ENCODE peak calls at places on chromosomes 16 and 17, in nine cellular contexts. C, X, K, O, M, A, B, P and H are unnamed samples.

GRCh38 chr17:50186661-50187402 is 14.6 kb downstream of the COL1A1 start:
- DNase-seq in X (no peak), K (no peak), O (no peak), B (no peak), C (no peak), M (no peak), P (no peak), A (peak), H (no peak)

GRCh38 chr16:6926762-6927161 is 405.9 kb upstream of the RBFOX1 start:
- DNase-seq in M (no peak), B (no peak), P (no peak), A (no peak), O (no peak), C (no peak), X (no peak), K (peak), H (no peak)

GRCh38 chr17:17722081-17722905 is 41.0 kb downstream of the RAI1 start:
- DNase-seq in P (no peak), M (no peak), B (no peak), X (no peak), O (no peak), C (peak), A (no peak), K (peak), H (no peak)

GRCh38 chr17:7219812-7220592 is at the start of the genes ACADVL and DLG4:
- DNase-seq in O (peak), M (peak), C (peak), X (peak), P (peak), K (peak), A (peak), B (peak), H (peak)

GRCh38 chr16:85401370-85401916 is 211.7 kb upstream of the GSE1 start:
- DNase-seq in B (no peak), A (no peak), M (no peak), K (peak), X (no peak), P (peak), C (peak), O (no peak), H (no peak)

GRCh38 chr16:86490859-86491642 is 19.3 kb upstream of the FOXF1 start:
- DNase-seq in X (no peak), K (no peak), C (no peak), O (no peak), P (no peak), M (no peak), B (no peak), A (peak), H (no peak)

GRCh38 chr17:81601525-81602120 is 35.3 kb downstream of the NPLOC4 start:
- DNase-seq in M (peak), P (no peak), B (peak), C (no peak), K (peak), A (peak), X (peak), O (peak), H (peak)

GRCh38 chr16:49465661-49466528 is 92.3 kb downstream of the C16orf78 start:
- DNase-seq in O (no peak), M (no peak), X (no peak), P (no peak), C (no peak), B (no peak), K (peak), A (no peak), H (no peak)

GRCh38 chr16:84788968-84789371 is 30.8 kb upstream of the CRISPLD2 start:
- DNase-seq in C (no peak), A (peak), X (no peak), P (no peak), O (no peak), K (no peak), B (no peak), M (no peak), H (no peak)

GRCh38 chr17:28518578-28518977 is 12.4 kb downstream of the FOXN1 start:
- DNase-seq in A (no peak), O (no peak), M (no peak), B (no peak), K (no peak), P (no peak), X (no peak), C (no peak), H (no peak)

GRCh38 chr17:28521296-28522085 is 15.3 kb downstream of the FOXN1 start:
- DNase-seq in M (no peak), P (no peak), A (no peak), X (no peak), C (no peak), B (no peak), K (peak), O (no peak), H (no peak)

GRCh38 chr17:28519236-28519635 is 13.1 kb downstream of the FOXN1 start:
- DNase-seq in A (no peak), M (no peak), P (no peak), B (no peak), X (no peak), O (no peak), C (no peak), K (no peak), H (no peak)

GRCh38 chr17:28523186-28523585 is 17.0 kb downstream of the FOXN1 start:
- DNase-seq in X (no peak), K (no peak), B (no peak), M (no peak), P (no peak), C (no peak), A (no peak), O (no peak), H (no peak)

DNA sequence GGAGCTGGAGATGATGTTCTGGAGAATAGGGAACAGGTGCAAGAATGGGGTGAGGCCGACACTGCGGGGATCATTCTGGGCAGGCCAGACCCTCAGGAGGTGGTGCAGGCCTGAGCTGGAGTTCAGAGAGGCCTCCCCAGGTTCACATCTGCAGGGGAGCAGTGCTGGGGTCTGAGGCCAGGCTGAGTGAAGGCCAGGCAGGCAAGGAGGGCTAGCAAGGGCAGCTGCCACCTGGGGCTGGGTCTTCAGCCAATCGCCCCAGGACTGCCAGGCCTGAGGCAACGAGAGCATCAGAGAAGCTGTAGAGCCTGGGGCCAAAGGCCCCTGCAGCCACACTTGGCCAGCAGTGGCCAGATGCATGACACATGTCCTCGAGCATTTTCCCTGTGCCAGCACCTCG is 14.5 kb downstream of the FOXN1 start:
- DNase-seq in K (no peak), O (no peak), P (no peak), A (no peak), M (no peak), X (no peak), B (no peak), C (no peak), H (no peak)
- TF ChIP-seq CTCF in K (no peak), O (no peak), P (no peak), A (no peak), M (no peak), X (no peak), B (no peak), C (no peak), H (no peak)

GRCh38 chr16:88753600-88753999 is 31.4 kb downstream of the PIEZO1 start:
- DNase-seq in X (no peak), C (no peak), O (no peak), A (no peak), M (no peak), P (no peak), B (no peak), K (no peak), H (no peak)

GRCh38 chr16:88754109-88754911 is 30.7 kb downstream of the PIEZO1 start:
- DNase-seq in M (no peak), O (peak), P (no peak), A (no peak), X (no peak), B (no peak), K (no peak), C (no peak), H (no peak)

GRCh38 chr16:88753191-88753590 is 31.8 kb downstream of the PIEZO1 start:
- DNase-seq in K (no peak), M (no peak), X (no peak), B (no peak), P (no peak), C (no peak), O (no peak), A (no peak), H (no peak)

GRCh38 chr16:88755745-88756443 is 29.1 kb downstream of the PIEZO1 start:
- DNase-seq in X (no peak), K (no peak), B (no peak), M (no peak), A (no peak), O (peak), P (no peak), C (no peak), H (no peak)

DNA sequence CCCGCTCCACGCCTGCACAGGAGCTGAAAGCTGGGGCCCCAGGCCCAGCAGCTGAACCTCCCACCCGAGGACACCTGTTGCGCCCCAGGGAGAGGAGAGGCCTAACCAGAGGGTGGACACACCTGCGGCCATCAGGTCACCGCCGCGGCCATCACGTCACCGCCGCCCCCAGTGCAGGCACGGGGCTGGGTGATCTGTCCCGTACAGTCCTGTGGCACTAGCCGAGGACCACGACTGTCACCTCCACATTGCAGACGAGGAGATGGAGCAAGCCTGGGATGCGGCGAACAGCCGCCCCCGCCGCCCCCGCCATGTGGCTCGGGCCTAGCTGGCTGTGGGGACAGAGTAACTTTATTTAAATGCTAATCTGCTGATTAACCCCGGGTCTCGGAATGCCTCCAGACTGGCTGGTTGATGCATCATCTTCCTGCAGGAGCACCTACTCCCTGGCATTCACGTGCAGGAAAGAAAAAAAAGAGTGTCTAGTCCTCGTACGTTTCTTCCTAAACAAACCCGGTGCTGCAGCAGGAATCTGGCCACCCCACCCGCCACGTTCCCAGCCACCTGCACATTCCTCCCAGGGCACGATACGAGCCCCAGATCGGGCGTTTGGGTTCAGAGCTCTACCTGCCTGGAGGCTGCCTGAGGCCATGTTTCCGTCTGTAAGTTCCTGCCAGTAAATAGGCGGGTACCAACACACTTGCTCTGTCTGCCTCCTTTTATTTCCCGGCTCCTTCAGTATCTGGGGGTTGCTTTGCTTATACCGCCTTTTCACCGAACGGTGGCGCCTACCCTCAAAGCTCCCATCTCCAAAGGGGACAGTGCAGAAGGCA is 29.9 kb downstream of the PIEZO1 start:
- DNase-seq in P (no peak), K (no peak), C (no peak), M (no peak), X (no peak), A (peak), O (peak), B (no peak), H (no peak)
- TF ChIP-seq CTCF in P (no peak), K (no peak), C (peak), M (no peak), X (no peak), A (peak), O (no peak), B (no peak), H (no peak)

DNA sequence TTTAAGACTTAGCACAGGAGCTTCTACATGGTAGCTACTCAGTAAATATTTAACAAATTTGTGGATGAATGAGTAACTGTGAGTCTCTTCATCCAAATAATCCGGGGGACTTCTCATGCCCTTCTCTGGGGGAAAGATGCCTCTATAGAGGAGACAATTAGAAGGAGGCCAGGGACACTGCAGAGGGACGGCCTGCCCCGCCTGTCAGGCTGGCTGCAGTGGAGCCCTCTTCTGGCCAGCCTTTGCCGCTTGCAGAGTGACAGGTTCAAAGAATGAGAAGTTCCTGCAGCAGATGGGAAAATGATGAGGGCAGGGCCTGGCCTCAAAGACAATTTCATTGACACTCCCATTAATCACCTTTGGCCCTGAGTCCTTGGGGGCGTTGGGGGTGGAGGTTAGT is 339.1 kb downstream of the MAF start:
- DNase-seq in M (no peak), C (peak), O (no peak), K (peak), X (no peak), A (no peak), P (peak), B (no peak), H (peak)
- TF ChIP-seq CTCF in M (peak), C (peak), O (no peak), K (peak), X (peak), A (no peak), P (peak), B (peak), H (peak)

GRCh38 chr16:28213396-28213795 is 1.6 kb upstream of the XPO6 start:
- DNase-seq in C (no peak), O (no peak), B (no peak), M (no peak), K (no peak), P (no peak), X (no peak), A (no peak), H (no peak)

GRCh38 chr16:28212532-28212873 is 738 bp upstream of the XPO6 start:
- DNase-seq in O (no peak), C (no peak), X (no peak), M (no peak), K (no peak), B (no peak), A (peak), P (no peak), H (no peak)

GRCh38 chr16:28219283-28219682 is 7.5 kb upstream of the XPO6 start:
- DNase-seq in M (no peak), X (no peak), P (no peak), B (no peak), K (no peak), A (no peak), C (no peak), O (no peak), H (no peak)

GRCh38 chr16:28217326-28217725 is 5.6 kb upstream of the XPO6 start:
- DNase-seq in O (no peak), M (no peak), B (no peak), A (no peak), C (no peak), X (no peak), P (no peak), K (no peak), H (no peak)

GRCh38 chr16:28218109-28218508 is 6.3 kb upstream of the XPO6 start:
- DNase-seq in K (no peak), P (no peak), A (peak), O (peak), C (no peak), B (no peak), X (peak), M (no peak), H (peak)
- TF ChIP-seq CTCF in K (peak), P (peak), A (peak), O (peak), C (no peak), B (no peak), X (peak), M (peak), H (peak)

GRCh38 chr17:79171152-79171551 is 96.5 kb downstream of the ENGASE start:
- DNase-seq in X (no peak), P (no peak), K (no peak), A (peak), M (no peak), B (no peak), O (no peak), C (no peak), H (no peak)
- TF ChIP-seq CTCF in X (no peak), P (no peak), K (no peak), A (no peak), M (no peak), B (no peak), O (no peak), C (no peak), H (no peak)

GRCh38 chr16:66580605-66581209 is 1.4 kb downstream of the CMTM2 start:
- DNase-seq in A (peak), K (no peak), B (no peak), C (no peak), P (no peak), O (no peak), M (no peak), X (no peak), H (no peak)
- TF ChIP-seq CTCF in A (peak), K (no peak), B (no peak), C (no peak), P (no peak), O (no peak), M (no peak), X (no peak), H (no peak)

GRCh38 chr17:1047177-1047885 is 50.4 kb downstream of the TIMM22 start:
- DNase-seq in B (no peak), P (peak), A (no peak), K (no peak), O (no peak), M (no peak), X (no peak), C (peak), H (no peak)
- TF ChIP-seq CTCF in B (no peak), P (peak), A (no peak), K (no peak), O (no peak), M (no peak), X (no peak), C (no peak), H (no peak)

GRCh38 chr17:31696184-31696602 is 162.9 kb downstream of the COPRS start:
- DNase-seq in B (peak), K (peak), C (peak), O (no peak), A (peak), X (no peak), M (peak), P (peak), H (no peak)
- TF ChIP-seq CTCF in B (no peak), K (no peak), C (peak), O (no peak), A (peak), X (no peak), M (no peak), P (peak), H (no peak)